ENCODE peak calls at places on chromosomes 5 and 9, in five cellular contexts. V is hepatocyte; P is Panc1; Y is IMR-90; L is CD8-positive, alpha-beta T cell. C is an unnamed sample. For H3K4me1, the result is how much of the 10 kb centered on the place peaks cover.

GRCh38 chr5:81425569-81425968 is 31.6 kb upstream of the ACOT12 start:
- DNase-seq in V (peak), P (no peak), Y (peak), L (no peak), C (no peak)

GRCh38 chr9:91664669-91665068 is 241.0 kb upstream of the NFIL3 start:
- DNase-seq in V (no peak), P (no peak), Y (no peak), L (no peak), C (no peak)

GRCh38 chr9:124774131-124774978 is 2.6 kb upstream of the OLFML2A start:
- DNase-seq in V (peak), P (peak), Y (peak), L (peak), C (peak)

GRCh38 chr9:100317706-100318105 is 35.0 kb downstream of the TEX10 start:
- DNase-seq in V (no peak), P (no peak), Y (no peak), L (no peak), C (no peak)

GRCh38 chr5:81205058-81205457 is 28.1 kb upstream of the CKMT2 start:
- DNase-seq in V (no peak), P (no peak), Y (no peak), L (no peak), C (no peak)

GRCh38 chr9:7266911-7267555 is 509.3 kb downstream of the KDM4C start:
- DNase-seq in V (peak), P (no peak), Y (no peak), L (no peak), C (no peak)

GRCh38 chr9:5178126-5178805 is 7.2 kb downstream of the INSL6 start:
- DNase-seq in V (no peak), P (no peak), Y (no peak), L (no peak), C (no peak)

GRCh38 chr5:73438048-73438896 is 10.3 kb downstream of the FOXD1 start:
- DNase-seq in V (no peak), P (no peak), Y (no peak), L (no peak), C (no peak)

GRCh38 chr5:91379602-91380490 is 3.3 kb downstream of the ARRDC3 start:
- DNase-seq in V (peak), P (peak), Y (peak), L (peak), C (peak)

GRCh38 chr5:92002875-92003274 is 619.8 kb upstream of the ARRDC3 start:
- DNase-seq in V (no peak), P (no peak), Y (peak), L (no peak), C (no peak)

GRCh38 chr9:2677927-2678889 is 39.1 kb upstream of the KCNV2 start:
- DNase-seq in V (peak), P (no peak), Y (no peak), L (no peak), C (no peak)

GRCh38 chr5:40622463-40623252 is 57.1 kb upstream of the PTGER4 start:
- DNase-seq in V (no peak), P (no peak), Y (no peak), L (no peak), C (no peak)

GRCh38 chr9:99130069-99130468 is 25.2 kb downstream of the TGFBR1 start:
- DNase-seq in V (no peak), P (no peak), Y (no peak), L (no peak), C (no peak)

GRCh38 chr9:38032266-38032830 is 36.7 kb downstream of the SHB start:
- DNase-seq in V (peak), P (no peak), Y (no peak), L (no peak), C (no peak)

GRCh38 chr5:10536511-10536910 is 27.4 kb upstream of the ANKRD33B start:
- DNase-seq in V (no peak), P (no peak), Y (no peak), L (no peak), C (no peak)

GRCh38 chr5:102959055-102959454 is 160.9 kb downstream of the GIN1 start:
- DNase-seq in V (peak), P (peak), Y (peak), L (no peak), C (no peak)

GRCh38 chr5:154642499-154643245 is 112.5 kb upstream of the LARP1 start:
- DNase-seq in V (no peak), P (no peak), Y (peak), L (no peak), C (no peak)

DNA sequence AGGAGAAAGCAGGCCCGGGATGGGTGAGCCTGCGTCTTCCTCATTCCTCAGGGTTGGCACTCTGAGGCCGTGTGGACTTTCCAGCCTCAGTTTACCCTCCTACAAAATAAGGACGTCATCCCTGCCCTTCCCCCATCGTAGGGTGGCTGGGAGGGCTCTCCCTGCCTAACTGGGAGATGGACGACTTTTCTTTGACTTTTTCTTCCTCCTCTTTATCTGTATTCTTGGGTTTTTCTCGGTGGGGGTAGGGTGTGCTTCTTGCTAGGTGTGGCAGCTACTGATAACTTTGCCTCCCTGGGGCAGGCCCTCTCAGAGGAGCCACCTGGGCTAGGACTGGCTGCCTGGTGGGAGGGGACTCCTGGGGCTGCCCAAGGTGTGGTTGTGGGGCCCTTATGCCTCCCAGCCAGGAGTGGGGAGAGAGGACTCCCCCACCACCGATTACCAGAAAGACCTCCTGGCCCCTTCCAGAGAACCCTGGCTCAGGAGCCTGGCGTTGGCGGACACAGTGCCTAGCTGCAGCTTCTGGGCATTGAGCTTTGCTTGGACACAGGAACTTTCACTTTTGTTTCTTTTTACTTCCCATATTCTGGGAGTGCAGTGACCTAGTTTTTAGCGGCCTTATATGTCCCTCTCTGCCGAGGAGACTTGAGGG is 6.1 kb downstream of the GLIPR2 start:
- DNase-seq in V (no peak), P (no peak), Y (no peak), L (no peak), C (no peak)
- H3K27ac ChIP-seq in V (no peak), P (peak), Y (no peak), L (peak), C (peak)

DNA sequence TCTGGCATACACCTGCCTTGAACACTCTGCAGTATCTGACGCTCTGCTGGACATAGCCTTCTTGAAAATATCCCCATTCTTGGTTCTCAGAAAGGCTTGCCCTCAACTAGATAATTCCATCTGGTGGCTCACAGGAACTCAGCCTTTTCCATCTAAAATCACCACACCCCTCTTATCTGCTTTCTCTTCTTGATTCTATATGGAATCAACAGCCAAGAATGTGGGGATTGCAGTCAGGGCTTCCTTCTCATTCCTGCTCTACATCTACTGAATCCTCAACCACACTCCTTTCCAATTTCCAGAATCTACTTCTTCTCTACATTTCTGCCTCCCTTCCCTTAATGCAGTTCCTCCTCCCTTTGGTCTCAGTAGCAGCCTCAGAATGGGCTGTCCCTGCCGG is 170.1 kb downstream of the SEMA5A start:
- DNase-seq in V (no peak), P (no peak), Y (no peak), L (no peak), C (no peak)
- H3K4me1 ChIP-seq in V (under half), P (under half), Y (under half), L (under half), C (under half)

DNA sequence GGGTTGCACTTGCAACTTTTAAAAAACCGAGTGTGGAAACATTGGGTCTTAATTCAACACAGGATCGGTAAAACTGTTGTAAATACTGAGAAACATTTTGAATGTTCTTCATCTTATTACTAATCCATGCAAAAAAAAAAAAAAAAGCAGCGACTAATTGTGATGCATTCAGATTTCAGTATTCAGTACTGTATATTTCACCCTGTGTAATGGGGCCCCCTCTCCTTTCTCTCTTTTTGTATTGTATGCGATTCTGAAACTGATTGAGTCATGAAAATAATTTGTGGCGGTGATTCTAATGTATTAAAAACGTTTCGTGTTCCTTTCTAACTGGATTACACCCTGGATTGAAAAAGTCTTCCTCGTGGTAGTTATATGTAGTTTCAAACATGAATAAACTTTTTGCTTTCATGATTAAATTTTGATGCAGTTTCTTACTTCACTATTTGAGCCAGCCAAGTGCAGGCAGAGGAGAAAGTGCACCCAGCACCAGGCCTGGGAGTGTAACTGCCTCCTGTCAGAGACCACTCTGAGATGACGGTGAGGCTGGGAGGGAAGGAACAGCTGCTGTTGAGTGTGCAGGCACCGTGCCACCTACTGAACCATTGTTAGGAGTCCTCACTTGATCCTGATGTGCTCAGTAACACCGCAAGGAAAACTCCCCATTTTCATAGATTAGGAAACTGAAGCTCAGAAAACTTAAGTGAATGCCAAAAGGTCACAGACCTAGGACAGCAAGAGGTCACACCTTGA is 220.0 kb downstream of the PBX3 start:
- DNase-seq in V (no peak), P (no peak), Y (no peak), L (no peak), C (no peak)
- H3K27ac ChIP-seq in V (no peak), P (no peak), Y (no peak), L (no peak), C (no peak)

GRCh38 chr9:133970581-133970900 is 21.6 kb downstream of the VAV2 start:
- DNase-seq in V (no peak), P (no peak), Y (no peak), L (no peak), C (no peak)

GRCh38 chr9:133973791-133974630 is 18.1 kb downstream of the VAV2 start:
- DNase-seq in V (peak), P (no peak), Y (no peak), L (no peak), C (no peak)

GRCh38 chr9:133971121-133971951 is 20.8 kb downstream of the VAV2 start:
- DNase-seq in V (no peak), P (no peak), Y (no peak), L (no peak), C (no peak)

GRCh38 chr9:133973111-133973790 is 18.9 kb downstream of the VAV2 start:
- DNase-seq in V (no peak), P (no peak), Y (no peak), L (no peak), C (no peak)

GRCh38 chr9:133972041-133972970 is 19.8 kb downstream of the VAV2 start:
- DNase-seq in V (peak), P (no peak), Y (no peak), L (no peak), C (no peak)
- H3K4me1 ChIP-seq in V (under half), P (under half), Y (under half), L (under half), C (under half)

GRCh38 chr5:77229887-77230286 is 19.4 kb downstream of the PDE8B start:
- DNase-seq in V (no peak), P (no peak), Y (no peak), L (no peak), C (no peak)

GRCh38 chr5:77232959-77233358 is 22.5 kb downstream of the PDE8B start:
- DNase-seq in V (no peak), P (no peak), Y (no peak), L (no peak), C (no peak)

GRCh38 chr5:77230727-77231469 is 20.4 kb downstream of the PDE8B start:
- DNase-seq in V (no peak), P (no peak), Y (peak), L (no peak), C (no peak)

GRCh38 chr5:77232545-77232944 is 22.1 kb downstream of the PDE8B start:
- DNase-seq in V (no peak), P (no peak), Y (no peak), L (no peak), C (no peak)

GRCh38 chr5:77231470-77232138 is 21.1 kb downstream of the PDE8B start:
- DNase-seq in V (no peak), P (no peak), Y (no peak), L (no peak), C (no peak)
- H3K27ac ChIP-seq in V (no peak), P (no peak), Y (no peak), L (no peak), C (no peak)

DNA sequence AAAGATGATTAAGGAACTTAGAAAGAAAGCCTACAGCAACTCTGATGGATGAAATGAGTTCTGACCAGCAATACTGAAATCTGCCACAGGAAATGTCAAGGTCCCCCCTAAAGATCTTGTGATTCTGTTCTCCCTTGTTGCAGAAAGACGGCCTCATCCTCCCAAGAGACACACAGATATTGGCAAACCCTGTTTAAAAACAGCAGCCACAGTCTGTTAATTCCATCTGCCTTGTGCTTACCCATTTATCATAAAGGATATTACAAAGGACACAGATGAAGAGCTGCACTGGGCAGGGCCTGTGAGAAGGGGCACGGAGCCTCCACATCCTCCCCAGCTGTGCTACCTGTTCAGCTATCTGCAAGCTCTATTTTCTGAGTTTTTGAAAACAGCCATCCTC is 15.2 kb downstream of the RAPGEF1 start:
- DNase-seq in V (no peak), P (no peak), Y (no peak), L (no peak), C (no peak)
- H3K4me1 ChIP-seq in V (under half), P (under half), Y (under half), L (half or more), C (under half)

GRCh38 chr9:116687074-116687761 is at the start of gene TRIM32:
- DNase-seq in V (peak), P (no peak), Y (peak), L (peak), C (peak)
- H3K27ac ChIP-seq in V (peak), P (peak), Y (peak), L (peak), C (peak)

DNA sequence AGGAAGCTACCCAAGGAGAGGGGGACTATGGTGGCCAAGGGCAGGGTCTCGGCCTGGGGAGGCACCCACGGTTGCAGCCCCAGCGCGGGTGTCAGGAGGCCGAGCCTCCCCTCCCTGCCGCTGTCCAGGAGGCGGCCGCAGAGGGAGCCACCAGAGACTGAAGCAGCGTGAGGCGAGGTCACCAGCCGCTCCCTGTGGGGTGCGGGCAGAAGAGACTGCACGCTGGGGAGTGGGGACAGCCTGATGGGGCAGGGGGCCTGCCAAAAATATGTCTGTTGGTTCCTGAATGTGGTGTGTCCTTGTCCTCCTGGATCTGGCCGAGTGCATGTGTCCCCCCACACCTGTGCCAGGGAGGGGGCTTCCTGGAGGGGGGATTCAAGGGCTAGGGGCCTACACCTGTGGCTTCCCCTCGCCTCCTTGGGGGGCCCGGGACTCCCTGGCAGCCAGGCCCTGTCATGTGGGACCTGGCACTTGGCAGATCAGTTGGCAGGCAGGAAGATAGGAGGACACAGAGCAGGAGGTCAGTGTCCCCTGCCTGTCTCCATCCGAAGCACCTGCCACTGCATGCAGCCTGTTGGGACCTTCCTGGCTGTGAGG is 131.2 kb downstream of the DAB2IP start:
- DNase-seq in V (peak), P (no peak), Y (no peak), L (no peak), C (peak)
- H3K4me1 ChIP-seq in V (under half), P (under half), Y (under half), L (under half), C (under half)

GRCh38 chr5:173328896-173329369 is 719 bp upstream of the STC2 start:
- DNase-seq in V (peak), P (no peak), Y (peak), L (no peak), C (no peak)
- H3K27ac ChIP-seq in V (peak), P (peak), Y (peak), L (no peak), C (peak)